ENCODE peak calls at places on chromosomes 13 and 19, in nine cellular contexts. E is CD8-positive, alpha-beta T cell; V is uterus; D is epithelial cell of esophagus; Q is fibroblast of the aortic adventitia; L is adrenal gland; B is neural progenitor cell; N is thoracic aorta; X is left ventricle myocardium inferior. C is an unnamed sample.

GRCh38 chr19:47082493-47082892 is 31.1 kb downstream of the ZC3H4 start:
- DNase-seq in E (no peak), V (no peak), D (no peak), Q (no peak), L (no peak), B (no peak), N (no peak), X (no peak), C (no peak)

GRCh38 chr13:24356837-24357236 is 47.5 kb downstream of the C1QTNF9 start:
- DNase-seq in E (no peak), V (no peak), D (no peak), Q (no peak), L (no peak), B (no peak), N (no peak), X (no peak), C (no peak)

GRCh38 chr19:38788478-38789243 is at the start of gene LGALS7B:
- DNase-seq in E (no peak), V (no peak), D (peak), Q (no peak), L (no peak), B (no peak), N (no peak), X (no peak), C (no peak)

GRCh38 chr19:33186835-33187540 is 7.1 kb upstream of the LRP3 start:
- DNase-seq in E (no peak), V (no peak), D (no peak), Q (no peak), L (peak), B (no peak), N (no peak), X (no peak), C (no peak)

GRCh38 chr13:72677431-72677830 is 50.0 kb downstream of the MZT1 start:
- DNase-seq in E (no peak), V (no peak), D (no peak), Q (no peak), L (no peak), B (no peak), N (no peak), X (no peak), C (peak)

GRCh38 chr19:827710-828321 is at the start of gene AZU1:
- DNase-seq in E (no peak), V (no peak), D (no peak), Q (no peak), L (no peak), B (no peak), N (no peak), X (no peak), C (no peak)

GRCh38 chr13:32669030-32669646 is 82.9 kb downstream of the PDS5B start:
- DNase-seq in E (no peak), V (no peak), D (peak), Q (peak), L (no peak), B (peak), N (no peak), X (no peak), C (peak)

GRCh38 chr19:3773814-3774515 is 1.9 kb upstream of the RAX2 start:
- DNase-seq in E (no peak), V (no peak), D (no peak), Q (no peak), L (no peak), B (no peak), N (no peak), X (no peak), C (no peak)

GRCh38 chr19:47107953-47108746 is 5.4 kb downstream of the ZC3H4 start:
- DNase-seq in E (no peak), V (no peak), D (peak), Q (peak), L (no peak), B (no peak), N (no peak), X (no peak), C (no peak)

GRCh38 chr13:39581177-39581576 is 21.8 kb downstream of the LHFPL6 start:
- DNase-seq in E (no peak), V (no peak), D (no peak), Q (no peak), L (no peak), B (no peak), N (no peak), X (no peak), C (no peak)

GRCh38 chr13:46530084-46530935 is 22.7 kb upstream of the LRCH1 start:
- DNase-seq in E (no peak), V (no peak), D (peak), Q (peak), L (no peak), B (no peak), N (no peak), X (no peak), C (peak)

GRCh38 chr13:48888613-48889012 is 87.1 kb upstream of the FNDC3A start:
- DNase-seq in E (no peak), V (no peak), D (no peak), Q (no peak), L (peak), B (no peak), N (no peak), X (no peak), C (no peak)

GRCh38 chr13:110872034-110872767 is 42.7 kb downstream of the ANKRD10 start:
- DNase-seq in E (no peak), V (peak), D (no peak), Q (no peak), L (no peak), B (no peak), N (no peak), X (no peak), C (no peak)

GRCh38 chr19:3670258-3670795 is 29.9 kb downstream of the PIP5K1C start:
- DNase-seq in E (no peak), V (peak), D (no peak), Q (peak), L (peak), B (peak), N (peak), X (peak), C (peak)

GRCh38 chr19:38506723-38507550 is 73.4 kb downstream of the RYR1 start:
- DNase-seq in E (peak), V (peak), D (peak), Q (peak), L (peak), B (peak), N (peak), X (peak), C (peak)

GRCh38 chr13:110150384-110151091 is 156.4 kb downstream of the COL4A1 start:
- DNase-seq in E (no peak), V (no peak), D (no peak), Q (peak), L (no peak), B (no peak), N (no peak), X (no peak), C (no peak)

GRCh38 chr19:51508059-51508733 is 6.6 kb upstream of the SIGLEC12 start:
- DNase-seq in E (no peak), V (no peak), D (no peak), Q (no peak), L (no peak), B (no peak), N (no peak), X (no peak), C (no peak)

GRCh38 chr19:51509823-51510660 is 8.4 kb upstream of the SIGLEC12 start:
- DNase-seq in E (no peak), V (no peak), D (no peak), Q (no peak), L (no peak), B (no peak), N (no peak), X (no peak), C (no peak)

GRCh38 chr19:51513968-51514367 is 12.4 kb upstream of the SIGLEC12 start:
- DNase-seq in E (no peak), V (no peak), D (no peak), Q (no peak), L (no peak), B (no peak), N (no peak), X (no peak), C (no peak)

GRCh38 chr19:51514866-51515481 is 13.4 kb upstream of the SIGLEC12 start:
- DNase-seq in E (no peak), V (no peak), D (peak), Q (peak), L (no peak), B (peak), N (no peak), X (no peak), C (peak)

DNA sequence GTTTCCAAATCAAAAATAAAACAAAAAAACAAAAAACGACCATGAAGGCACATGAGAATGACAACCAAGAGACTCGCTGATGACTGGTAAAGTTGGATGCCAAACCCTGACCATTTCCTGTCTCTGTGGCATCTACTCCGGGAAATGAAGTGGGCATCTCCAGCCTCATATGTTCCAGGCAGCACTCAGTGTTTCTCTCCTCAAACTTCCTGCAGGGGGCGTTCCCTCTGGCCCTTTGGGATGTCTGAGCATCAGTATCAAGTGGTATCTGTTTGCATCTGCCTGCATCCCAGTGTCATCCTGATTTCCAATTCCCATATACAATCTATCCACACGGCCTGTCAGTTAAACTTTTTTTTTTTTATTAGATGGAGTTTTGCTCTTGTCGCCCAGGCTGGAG is 9.8 kb upstream of the SIGLEC12 start:
- DNase-seq in E (no peak), V (no peak), D (no peak), Q (no peak), L (no peak), B (peak), N (no peak), X (no peak), C (peak)
- TF ChIP-seq CTCF in E (no peak), V (no peak), D (no peak), Q (peak), L (no peak), B (peak), N (no peak), X (no peak), C (peak)

GRCh38 chr19:12983091-12983490 is 12.2 kb upstream of the NFIX start:
- DNase-seq in E (no peak), V (no peak), D (no peak), Q (no peak), L (no peak), B (no peak), N (no peak), X (no peak), C (no peak)
- H3K4me3 ChIP-seq in E (no peak), V (peak), D (no peak), Q (peak), L (no peak), B (peak), N (peak), X (peak), C (peak)

GRCh38 chr13:27126877-27127276 is 44.7 kb downstream of the USP12 start:
- DNase-seq in E (no peak), V (no peak), D (no peak), Q (no peak), L (no peak), B (no peak), N (no peak), X (no peak), C (no peak)

GRCh38 chr13:27124571-27124970 is 47.0 kb downstream of the USP12 start:
- DNase-seq in E (no peak), V (no peak), D (no peak), Q (no peak), L (no peak), B (no peak), N (no peak), X (no peak), C (no peak)

GRCh38 chr13:27122036-27122435 is 49.6 kb downstream of the USP12 start:
- DNase-seq in E (no peak), V (no peak), D (no peak), Q (no peak), L (no peak), B (no peak), N (no peak), X (no peak), C (no peak)

GRCh38 chr13:27128825-27129627 is 42.6 kb downstream of the USP12 start:
- DNase-seq in E (no peak), V (no peak), D (no peak), Q (no peak), L (no peak), B (no peak), N (no peak), X (no peak), C (no peak)

GRCh38 chr13:27125357-27126282 is 46.0 kb downstream of the USP12 start:
- DNase-seq in E (no peak), V (no peak), D (peak), Q (no peak), L (no peak), B (no peak), N (no peak), X (no peak), C (no peak)
- TF ChIP-seq CTCF in E (no peak), V (no peak), D (no peak), Q (no peak), L (no peak), B (no peak), N (no peak), X (no peak), C (no peak)

GRCh38 chr19:16068696-16069259 is 7.5 kb upstream of the TPM4 start:
- DNase-seq in E (no peak), V (no peak), D (no peak), Q (no peak), L (no peak), B (no peak), N (no peak), X (no peak), C (no peak)
- H3K4me3 ChIP-seq in E (no peak), V (peak), D (peak), Q (peak), L (no peak), B (no peak), N (peak), X (peak), C (no peak)

C was measured in A673.